ENCODE peak calls at places on chromosome 5, in seven cellular contexts. Q, V, K, T, B, J and Y are unnamed samples.

GRCh38 chr5:72817076-72817476 is 615 bp downstream of the TNPO1 start:
- DNase-seq in Q (peak), V (no peak), K (peak), T (peak), B (peak), J (peak), Y (peak)

GRCh38 chr5:6745706-6746217 is 32.5 kb downstream of the TENT4A start:
- DNase-seq in Q (peak), V (peak), K (no peak), T (no peak), B (peak), J (no peak), Y (peak)

GRCh38 chr5:156778752-156779151 is 71.3 kb upstream of the PPP1R2B start:
- DNase-seq in Q (no peak), V (no peak), K (no peak), T (no peak), B (no peak), J (no peak), Y (no peak)

GRCh38 chr5:134451618-134452505 is 40.2 kb upstream of the CDKN2AIPNL start:
- DNase-seq in Q (peak), V (peak), K (peak), T (no peak), B (no peak), J (no peak), Y (peak)

GRCh38 chr5:69492391-69493234 is at the start of gene OCLN:
- DNase-seq in Q (peak), V (peak), K (peak), T (peak), B (peak), J (peak), Y (no peak)

GRCh38 chr5:33816791-33817190 is 75.0 kb downstream of the ADAMTS12 start:
- DNase-seq in Q (no peak), V (no peak), K (no peak), T (no peak), B (no peak), J (no peak), Y (no peak)

GRCh38 chr5:158074992-158075769 is 216.2 kb upstream of the CLINT1 start:
- DNase-seq in Q (peak), V (no peak), K (peak), T (peak), B (peak), J (peak), Y (peak)

GRCh38 chr5:178212241-178213002 is 8.1 kb downstream of the HNRNPAB start:
- DNase-seq in Q (peak), V (peak), K (no peak), T (no peak), B (no peak), J (no peak), Y (no peak)

GRCh38 chr5:127923804-127924570 is 159.6 kb upstream of the SLC12A2 start:
- DNase-seq in Q (no peak), V (no peak), K (no peak), T (no peak), B (no peak), J (no peak), Y (no peak)

GRCh38 chr5:78597858-78598415 is 50.6 kb downstream of the LHFPL2 start:
- DNase-seq in Q (no peak), V (no peak), K (no peak), T (no peak), B (no peak), J (no peak), Y (no peak)

GRCh38 chr5:170262061-170262764 is 29.4 kb downstream of the C5orf58 start:
- DNase-seq in Q (no peak), V (no peak), K (no peak), T (no peak), B (no peak), J (no peak), Y (no peak)

DNA sequence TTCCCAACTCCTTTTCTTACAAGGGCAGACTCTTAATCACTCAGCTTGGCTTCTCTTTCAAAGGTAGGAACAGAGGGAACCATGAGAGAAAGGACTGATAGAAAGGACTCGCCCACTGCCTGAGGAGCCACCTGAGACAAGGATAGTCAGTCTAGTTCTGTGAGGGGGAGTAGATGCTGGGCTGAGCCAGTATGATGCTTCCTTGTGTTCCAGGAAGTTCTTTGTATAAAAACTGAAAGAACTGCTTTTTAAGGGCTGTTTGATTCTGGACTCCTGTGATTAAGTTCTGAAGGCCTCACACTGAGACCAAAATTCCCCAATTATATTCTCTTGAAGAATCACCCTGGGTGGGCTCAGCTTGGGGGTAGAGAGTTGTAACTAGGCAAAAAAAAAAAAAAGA is 51.1 kb upstream of the DPYSL3 start:
- DNase-seq in Q (no peak), V (no peak), K (no peak), T (no peak), B (no peak), J (no peak), Y (no peak)
- TF ChIP-seq POLR2A in Q (no peak), V (no peak), K (no peak), T (no peak), B (no peak), J (no peak), Y (no peak)

GRCh38 chr5:83473344-83474169 is 2.0 kb downstream of the VCAN start:
- DNase-seq in Q (peak), V (peak), K (peak), T (peak), B (no peak), J (peak), Y (peak)
- TF ChIP-seq POLR2A in Q (no peak), V (no peak), K (no peak), T (no peak), B (no peak), J (no peak), Y (peak)

GRCh38 chr5:15502208-15502607 is 2.2 kb downstream of the FBXL7 start:
- DNase-seq in Q (no peak), V (no peak), K (no peak), T (no peak), B (no peak), J (no peak), Y (no peak)

GRCh38 chr5:15496886-15497285 is 3.1 kb upstream of the FBXL7 start:
- DNase-seq in Q (no peak), V (no peak), K (no peak), T (no peak), B (no peak), J (no peak), Y (no peak)

GRCh38 chr5:15501057-15501791 is 1.2 kb downstream of the FBXL7 start:
- DNase-seq in Q (no peak), V (no peak), K (peak), T (no peak), B (no peak), J (no peak), Y (peak)

GRCh38 chr5:15500326-15500958 is 462 bp downstream of the FBXL7 start:
- DNase-seq in Q (no peak), V (peak), K (peak), T (no peak), B (no peak), J (peak), Y (peak)

DNA sequence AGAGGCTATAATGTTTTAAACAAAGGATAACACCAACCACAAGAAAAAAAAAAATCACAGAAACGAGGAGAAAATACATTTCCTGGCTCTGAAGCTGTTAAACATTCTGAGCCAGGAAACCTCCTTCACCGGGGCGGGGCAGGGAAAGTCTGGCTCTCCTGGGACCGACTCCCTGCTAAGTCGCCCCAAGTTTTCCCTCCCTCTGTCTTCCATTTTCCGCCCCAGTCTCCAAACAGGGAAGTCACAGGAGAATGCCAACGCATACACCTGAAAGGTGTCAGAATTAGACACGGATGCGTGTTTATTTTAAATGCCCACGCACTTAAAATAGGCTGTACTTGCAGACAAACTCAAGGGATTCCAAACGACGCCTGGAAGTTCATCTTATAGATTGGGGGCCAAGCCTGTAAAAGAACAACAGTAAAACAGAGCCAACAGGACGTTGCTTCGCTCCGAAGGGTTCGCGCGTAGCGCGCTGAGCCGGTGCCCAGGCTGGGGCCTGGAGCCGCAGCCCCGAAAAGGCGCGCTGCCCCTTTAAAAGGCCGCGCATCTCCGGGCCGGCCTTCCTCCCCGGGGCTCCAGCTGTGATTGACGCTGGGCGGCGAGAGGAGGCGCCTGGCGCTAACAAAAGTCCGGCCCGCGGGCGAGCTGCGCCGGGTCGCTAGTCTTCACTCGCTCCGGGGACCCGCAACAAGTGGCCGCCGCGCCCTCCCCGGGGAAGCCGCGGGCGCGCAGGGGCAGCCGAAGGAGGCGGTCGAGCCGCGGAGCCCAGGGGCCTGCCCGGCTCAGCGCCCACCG is at the start of gene FBXL7:
- DNase-seq in Q (no peak), V (peak), K (peak), T (peak), B (peak), J (peak), Y (peak)
- TF ChIP-seq POLR2A in Q (no peak), V (no peak), K (no peak), T (no peak), B (no peak), J (no peak), Y (no peak)

GRCh38 chr5:168291281-168291960 is at the start of gene WWC1:
- DNase-seq in Q (no peak), V (peak), K (peak), T (peak), B (peak), J (peak), Y (no peak)
- TF ChIP-seq POLR2A in Q (no peak), V (no peak), K (no peak), T (no peak), B (peak), J (peak), Y (no peak)

DNA sequence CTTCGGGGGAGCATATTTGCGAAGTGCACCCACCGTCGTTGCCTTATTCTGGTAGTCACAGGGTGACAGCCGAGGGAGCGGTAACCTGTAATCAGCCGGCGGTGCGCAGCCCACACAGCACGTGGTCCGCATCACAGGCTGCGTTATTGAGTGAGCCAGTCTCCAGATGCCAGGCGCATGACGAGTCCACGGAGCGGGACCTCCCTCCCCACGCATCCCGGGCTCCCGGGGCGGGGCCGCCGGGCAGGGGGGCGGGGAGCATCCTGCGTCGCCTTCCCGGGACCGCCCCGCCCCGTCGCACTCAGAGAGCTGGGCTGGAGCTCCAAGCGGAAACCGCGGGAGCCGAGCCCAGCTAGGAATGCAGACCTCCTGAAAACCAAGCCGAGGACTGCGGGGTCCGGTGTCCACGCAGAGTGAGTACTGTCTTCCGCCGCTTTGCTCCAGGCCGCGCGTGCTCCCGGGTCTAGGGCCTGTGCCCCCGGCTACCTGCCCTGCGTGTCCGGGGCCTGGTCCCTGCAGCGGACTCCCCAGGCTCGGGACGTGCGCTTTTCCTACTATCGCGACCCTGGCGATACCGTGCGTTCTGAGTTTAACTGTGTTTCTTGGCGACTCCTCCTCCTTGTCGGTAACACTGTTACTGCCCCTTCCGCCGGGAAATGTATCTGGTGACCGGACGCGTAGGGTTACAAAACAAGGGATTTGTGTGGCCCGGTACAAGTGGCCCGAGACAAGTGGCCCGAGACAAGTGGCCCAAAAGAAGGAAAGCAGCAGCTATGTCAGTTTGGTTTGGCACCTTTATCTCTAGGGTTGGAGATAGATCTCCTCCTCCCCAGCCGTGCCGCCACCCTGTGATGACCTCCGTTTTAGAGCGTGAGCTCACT is 40.6 kb downstream of the CAST start:
- DNase-seq in Q (peak), V (peak), K (peak), T (peak), B (peak), J (peak), Y (peak)
- TF ChIP-seq POLR2A in Q (peak), V (no peak), K (peak), T (no peak), B (peak), J (peak), Y (peak)

GRCh38 chr5:151029856-151030336 is 9.5 kb downstream of the GPX3 start:
- DNase-seq in Q (no peak), V (no peak), K (no peak), T (no peak), B (no peak), J (no peak), Y (peak)

GRCh38 chr5:151030377-151030776 is 10.0 kb downstream of the GPX3 start:
- DNase-seq in Q (no peak), V (no peak), K (no peak), T (no peak), B (no peak), J (no peak), Y (peak)

GRCh38 chr5:151027961-151028479 is 7.6 kb downstream of the GPX3 start:
- DNase-seq in Q (no peak), V (no peak), K (no peak), T (no peak), B (no peak), J (no peak), Y (peak)

GRCh38 chr5:151028717-151029116 is 8.3 kb downstream of the GPX3 start:
- DNase-seq in Q (no peak), V (no peak), K (no peak), T (no peak), B (no peak), J (no peak), Y (peak)

GRCh38 chr5:151029179-151029855 is 8.9 kb downstream of the GPX3 start:
- DNase-seq in Q (no peak), V (no peak), K (no peak), T (no peak), B (no peak), J (no peak), Y (no peak)
- TF ChIP-seq POLR2A in Q (no peak), V (no peak), K (no peak), T (no peak), B (no peak), J (no peak), Y (no peak)

GRCh38 chr5:100535060-100536005 is at the start of gene FAM174A:
- DNase-seq in Q (peak), V (peak), K (peak), T (peak), B (peak), J (peak), Y (peak)
- TF ChIP-seq POLR2A in Q (peak), V (no peak), K (peak), T (peak), B (peak), J (peak), Y (peak)

GRCh38 chr5:87015908-87016307 is 251.8 kb upstream of the RASA1 start:
- DNase-seq in Q (peak), V (no peak), K (no peak), T (no peak), B (no peak), J (no peak), Y (no peak)

GRCh38 chr5:87022415-87022814 is 245.3 kb upstream of the RASA1 start:
- DNase-seq in Q (no peak), V (peak), K (no peak), T (no peak), B (no peak), J (no peak), Y (no peak)

GRCh38 chr5:87020099-87020934 is 247.4 kb upstream of the RASA1 start:
- DNase-seq in Q (peak), V (peak), K (no peak), T (peak), B (no peak), J (no peak), Y (no peak)
- TF ChIP-seq POLR2A in Q (no peak), V (no peak), K (no peak), T (no peak), B (no peak), J (no peak), Y (no peak)